ENCODE peak calls at places on chromosomes 6 and 20, in five cellular contexts. One of them, this sample, is unnamed.
A peak's percentile ranks its signal among the peaks of the same experiment; 100 is the strongest.

GRCh38 chr6:118903691-118904090 is 9.7 kb downstream of the ASF1A start:
- DNase-seq in K562: no peak
- DNase-seq in A673: no peak
- DNase-seq in heart right ventricle: no peak
- DNase-seq in endothelial cell of umbilical vein: no peak
- DNase-seq in this sample: no peak

GRCh38 chr20:32457476-32457986 is 99.4 kb downstream of the ASXL1 start:
- DNase-seq in K562: no peak
- DNase-seq in A673: peak; percentile 52
- DNase-seq in heart right ventricle: peak; percentile 50
- DNase-seq in endothelial cell of umbilical vein: peak; percentile 39
- DNase-seq in this sample: peak; percentile 29

GRCh38 chr6:147063469-147064031 is 140.7 kb upstream of the STXBP5 start:
- DNase-seq in K562: no peak
- DNase-seq in A673: no peak
- DNase-seq in heart right ventricle: no peak
- DNase-seq in endothelial cell of umbilical vein: peak; percentile 26
- DNase-seq in this sample: no peak

GRCh38 chr6:31402324-31403282 is 792 bp upstream of the MICA start:
- DNase-seq in K562: peak; percentile 36
- DNase-seq in A673: peak; percentile 41
- DNase-seq in heart right ventricle: peak; percentile 24
- DNase-seq in endothelial cell of umbilical vein: no peak
- DNase-seq in this sample: peak; percentile 56

GRCh38 chr6:35231563-35231962 is 17.8 kb downstream of the SCUBE3 start:
- DNase-seq in K562: no peak
- DNase-seq in A673: no peak
- DNase-seq in heart right ventricle: no peak
- DNase-seq in endothelial cell of umbilical vein: no peak
- DNase-seq in this sample: no peak

GRCh38 chr6:87257565-87257964 is 64.8 kb upstream of the SMIM8 start:
- DNase-seq in K562: no peak
- DNase-seq in A673: no peak
- DNase-seq in heart right ventricle: no peak
- DNase-seq in endothelial cell of umbilical vein: no peak
- DNase-seq in this sample: no peak

GRCh38 chr20:24782801-24783630 is 166.1 kb upstream of the CST7 start:
- DNase-seq in K562: peak; percentile 12
- DNase-seq in A673: no peak
- DNase-seq in heart right ventricle: no peak
- DNase-seq in endothelial cell of umbilical vein: no peak
- DNase-seq in this sample: no peak

GRCh38 chr6:22141271-22141745 is 155.5 kb downstream of the PRL start:
- DNase-seq in K562: no peak
- DNase-seq in A673: no peak
- DNase-seq in heart right ventricle: peak; percentile 70
- DNase-seq in endothelial cell of umbilical vein: peak; percentile 99
- DNase-seq in this sample: no peak

GRCh38 chr20:821083-822065 is 12.1 kb upstream of the FAM110A start:
- DNase-seq in K562: no peak
- DNase-seq in A673: no peak
- DNase-seq in heart right ventricle: no peak
- DNase-seq in endothelial cell of umbilical vein: no peak
- DNase-seq in this sample: no peak

GRCh38 chr6:143570147-143570853 is 58.8 kb upstream of the FUCA2 start:
- DNase-seq in K562: no peak
- DNase-seq in A673: no peak
- DNase-seq in heart right ventricle: no peak
- DNase-seq in endothelial cell of umbilical vein: no peak
- DNase-seq in this sample: no peak

GRCh38 chr6:169939554-169940164 is 188.2 kb downstream of the ERMARD start:
- DNase-seq in K562: no peak
- DNase-seq in A673: no peak
- DNase-seq in heart right ventricle: no peak
- DNase-seq in endothelial cell of umbilical vein: no peak
- DNase-seq in this sample: no peak

GRCh38 chr6:169940554-169941290 is 189.3 kb downstream of the ERMARD start:
- DNase-seq in K562: no peak
- DNase-seq in A673: no peak
- DNase-seq in heart right ventricle: no peak
- DNase-seq in endothelial cell of umbilical vein: no peak
- DNase-seq in this sample: no peak

GRCh38 chr6:169944415-169944814 is 193.0 kb downstream of the ERMARD start:
- DNase-seq in K562: no peak
- DNase-seq in A673: no peak
- DNase-seq in heart right ventricle: no peak
- DNase-seq in endothelial cell of umbilical vein: peak; percentile 39
- DNase-seq in this sample: no peak

GRCh38 chr6:169943521-169944337 is 192.3 kb downstream of the ERMARD start:
- DNase-seq in K562: no peak
- DNase-seq in A673: no peak
- DNase-seq in heart right ventricle: no peak
- DNase-seq in endothelial cell of umbilical vein: no peak
- DNase-seq in this sample: no peak

DNA sequence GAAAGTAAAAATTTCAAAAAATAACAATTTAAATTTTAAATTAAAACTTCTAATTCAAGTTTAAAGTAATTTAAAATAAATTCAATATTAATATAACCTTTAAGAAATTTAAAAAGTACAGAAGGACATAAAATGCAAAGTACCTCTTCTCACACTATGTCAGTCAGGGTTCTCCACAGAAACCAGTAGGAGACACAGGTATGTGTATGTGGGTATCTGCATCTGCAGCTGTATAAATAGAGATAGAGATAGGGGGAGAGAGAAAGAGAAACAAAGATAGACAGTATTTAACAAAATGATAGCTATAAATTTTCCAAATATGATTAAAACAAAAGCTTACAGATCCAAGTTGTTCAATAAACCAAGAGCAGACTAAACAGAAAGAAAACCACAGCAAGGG is 190.8 kb downstream of the ERMARD start:
- DNase-seq in K562: no peak
- DNase-seq in A673: no peak
- DNase-seq in heart right ventricle: no peak
- DNase-seq in endothelial cell of umbilical vein: no peak
- DNase-seq in this sample: no peak
- H3K9me3 ChIP-seq in K562: no peaks in the 10 kb centered on the region
- H3K9me3 ChIP-seq in A673: no peaks in the 10 kb centered on the region
- H3K9me3 ChIP-seq in heart right ventricle: peaks cover 7% of the 10 kb centered on the region
- H3K9me3 ChIP-seq in endothelial cell of umbilical vein: no peaks in the 10 kb centered on the region
- H3K9me3 ChIP-seq in this sample: no peaks in the 10 kb centered on the region

DNA sequence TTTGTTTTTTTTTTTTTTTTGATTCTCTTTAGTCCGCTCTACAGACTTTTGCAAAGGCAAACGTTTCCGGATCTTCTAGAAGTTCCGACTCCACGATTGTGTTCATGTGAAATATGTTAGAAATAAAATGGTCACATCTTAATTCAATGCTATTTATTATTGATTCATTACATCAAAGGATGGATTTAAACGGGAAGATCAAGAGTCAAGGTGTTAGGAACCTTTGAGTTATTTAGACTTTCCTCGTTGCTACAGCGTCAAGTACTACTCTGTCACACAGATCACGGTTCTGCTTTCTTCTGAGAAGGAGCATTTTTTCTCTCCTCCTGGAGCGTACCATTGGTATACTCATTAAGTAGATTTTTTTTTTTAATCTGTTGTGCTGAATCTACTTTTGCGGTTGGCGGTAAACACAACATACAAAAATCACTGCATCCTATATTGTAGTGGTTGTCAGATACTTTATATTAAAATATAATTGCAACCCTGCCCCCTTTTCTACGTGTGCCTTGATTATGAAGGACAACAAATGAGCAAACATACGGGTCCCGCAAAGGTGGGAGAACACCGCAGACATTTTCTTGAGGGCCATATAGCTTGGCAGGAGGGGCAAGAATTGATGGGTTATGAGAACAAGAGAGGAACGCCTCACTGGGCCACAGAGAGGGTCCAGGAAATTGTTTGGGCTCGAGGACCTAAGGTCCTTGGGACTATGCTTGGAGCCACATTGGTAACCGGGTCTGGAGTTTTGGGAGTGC is 17.5 kb downstream of the HMGN4 start:
- DNase-seq in K562: no peak
- DNase-seq in A673: peak; percentile 67
- DNase-seq in heart right ventricle: no peak
- DNase-seq in endothelial cell of umbilical vein: no peak
- DNase-seq in this sample: peak; percentile 41
- H3K4me1 ChIP-seq in K562: peaks cover under 1% of the 10 kb centered on the region
- H3K4me1 ChIP-seq in A673: no peaks in the 10 kb centered on the region
- H3K4me1 ChIP-seq in heart right ventricle: no peaks in the 10 kb centered on the region
- H3K4me1 ChIP-seq in endothelial cell of umbilical vein: peaks cover 13% of the 10 kb centered on the region
- H3K4me1 ChIP-seq in this sample: peaks cover 8% of the 10 kb centered on the region

DNA sequence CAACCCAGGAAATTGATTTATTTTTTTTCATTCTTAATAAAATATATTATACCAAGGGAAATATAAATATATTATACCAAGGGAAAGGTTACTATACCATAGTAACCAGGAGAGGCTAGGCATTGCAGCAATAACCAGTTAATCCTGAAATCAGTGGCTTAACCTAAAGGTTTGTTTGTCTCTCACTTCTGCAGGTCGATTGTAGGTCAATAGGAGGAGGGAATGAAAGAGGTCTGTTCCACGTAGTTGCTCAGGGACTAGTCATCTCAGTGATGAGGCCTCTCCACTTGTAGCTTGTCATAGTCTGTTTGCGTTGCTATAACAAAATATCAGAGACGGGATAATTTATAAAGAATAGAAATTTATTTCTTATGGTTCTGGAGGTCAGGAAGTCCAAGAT is 168.0 kb downstream of the GJA1 start:
- DNase-seq in K562: no peak
- DNase-seq in A673: no peak
- DNase-seq in heart right ventricle: no peak
- DNase-seq in endothelial cell of umbilical vein: no peak
- DNase-seq in this sample: no peak
- TF ChIP-seq CTCF in K562: no peak
- TF ChIP-seq CTCF in A673: no peak
- TF ChIP-seq CTCF in heart right ventricle: no peak
- TF ChIP-seq CTCF in endothelial cell of umbilical vein: no peak
- TF ChIP-seq CTCF in this sample: no peak

GRCh38 chr20:56187791-56188190 is 60.7 kb upstream of the MC3R start:
- DNase-seq in K562: no peak
- DNase-seq in A673: peak; percentile 53
- DNase-seq in heart right ventricle: no peak
- DNase-seq in endothelial cell of umbilical vein: no peak
- DNase-seq in this sample: no peak
- H3K9me3 ChIP-seq in K562: no peaks in the 10 kb centered on the region
- H3K9me3 ChIP-seq in A673: no peaks in the 10 kb centered on the region
- H3K9me3 ChIP-seq in heart right ventricle: no peaks in the 10 kb centered on the region
- H3K9me3 ChIP-seq in endothelial cell of umbilical vein: peaks cover 3% of the 10 kb centered on the region
- H3K9me3 ChIP-seq in this sample: no peaks in the 10 kb centered on the region

DNA sequence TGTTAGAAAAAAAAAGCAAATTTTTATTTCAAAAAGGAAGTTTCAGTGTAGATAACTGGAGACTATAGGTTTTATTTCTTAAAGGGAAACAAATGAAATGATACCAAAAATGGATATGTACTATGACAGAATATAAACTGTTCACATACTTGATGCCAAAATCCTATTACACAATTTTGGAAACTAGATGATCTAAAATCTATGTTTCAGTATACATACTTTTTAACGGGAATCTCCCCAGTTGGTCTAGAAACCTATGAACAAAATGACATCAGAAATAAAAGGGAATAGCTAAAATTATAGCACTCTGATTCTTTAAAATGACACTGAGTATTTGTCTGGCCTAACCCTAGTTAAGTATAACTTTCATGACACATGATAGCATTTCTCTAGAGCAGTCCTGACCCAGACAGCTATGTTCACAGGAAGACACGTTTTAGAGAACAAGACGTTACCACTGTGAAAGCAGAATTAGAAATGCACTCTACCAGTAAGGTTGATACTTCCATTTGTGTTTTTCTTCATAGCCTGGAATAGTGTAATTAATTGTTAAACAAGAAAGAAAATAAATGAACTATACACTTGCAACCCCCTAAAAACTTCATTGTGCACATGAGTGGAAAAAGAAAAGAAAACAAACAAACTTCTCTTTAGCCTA is 3.4 kb downstream of the OSER1 start:
- DNase-seq in K562: no peak
- DNase-seq in A673: no peak
- DNase-seq in heart right ventricle: no peak
- DNase-seq in endothelial cell of umbilical vein: no peak
- DNase-seq in this sample: no peak
- H3K4me1 ChIP-seq in K562: peaks cover 23% of the 10 kb centered on the region
- H3K4me1 ChIP-seq in A673: peaks cover 29% of the 10 kb centered on the region
- H3K4me1 ChIP-seq in heart right ventricle: peaks cover 40% of the 10 kb centered on the region
- H3K4me1 ChIP-seq in endothelial cell of umbilical vein: peaks cover 40% of the 10 kb centered on the region
- H3K4me1 ChIP-seq in this sample: peaks cover 14% of the 10 kb centered on the region

GRCh38 chr6:43668151-43669028 is 19.2 kb downstream of the MRPS18A start:
- DNase-seq in K562: peak; percentile 74
- DNase-seq in A673: peak; percentile 76
- DNase-seq in heart right ventricle: peak; percentile 57
- DNase-seq in endothelial cell of umbilical vein: peak; percentile 73
- DNase-seq in this sample: no peak
- TF ChIP-seq CTCF in K562: peak; percentile 76
- TF ChIP-seq CTCF in A673: peak; percentile 74
- TF ChIP-seq CTCF in heart right ventricle: peak; percentile 61
- TF ChIP-seq CTCF in endothelial cell of umbilical vein: peak; percentile 90
- TF ChIP-seq CTCF in this sample: peak; percentile 36

GRCh38 chr6:168207421-168208175 is 112.0 kb downstream of the DACT2 start:
- DNase-seq in K562: no peak
- DNase-seq in A673: no peak
- DNase-seq in heart right ventricle: no peak
- DNase-seq in endothelial cell of umbilical vein: no peak
- DNase-seq in this sample: no peak

GRCh38 chr6:168208436-168208835 is 111.1 kb downstream of the DACT2 start:
- DNase-seq in K562: no peak
- DNase-seq in A673: no peak
- DNase-seq in heart right ventricle: no peak
- DNase-seq in endothelial cell of umbilical vein: no peak
- DNase-seq in this sample: no peak

GRCh38 chr6:168208854-168209253 is 110.7 kb downstream of the DACT2 start:
- DNase-seq in K562: no peak
- DNase-seq in A673: no peak
- DNase-seq in heart right ventricle: no peak
- DNase-seq in endothelial cell of umbilical vein: no peak
- DNase-seq in this sample: no peak

GRCh38 chr6:168206681-168207274 is 112.8 kb downstream of the DACT2 start:
- DNase-seq in K562: no peak
- DNase-seq in A673: no peak
- DNase-seq in heart right ventricle: no peak
- DNase-seq in endothelial cell of umbilical vein: no peak
- DNase-seq in this sample: no peak

DNA sequence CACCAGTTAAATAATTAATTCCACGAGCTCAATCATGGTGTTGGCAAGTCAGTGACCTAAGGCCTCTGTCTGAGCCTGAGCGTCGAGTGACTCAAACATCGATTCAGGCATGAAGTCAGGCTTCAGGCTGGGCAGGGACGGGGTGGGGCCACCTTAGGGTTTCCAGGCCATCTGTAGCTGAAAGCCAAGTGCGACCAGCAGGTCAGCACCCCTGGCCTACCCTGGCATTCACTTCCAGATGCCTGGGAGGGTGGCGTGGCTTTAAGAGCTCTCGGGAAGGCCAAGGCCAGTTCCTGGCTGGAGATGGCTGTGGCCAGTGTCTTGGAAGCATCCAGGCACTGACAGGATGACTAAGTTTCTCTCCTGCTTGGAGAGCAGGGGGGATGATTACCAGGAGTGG is 113.4 kb downstream of the DACT2 start:
- DNase-seq in K562: no peak
- DNase-seq in A673: no peak
- DNase-seq in heart right ventricle: no peak
- DNase-seq in endothelial cell of umbilical vein: no peak
- DNase-seq in this sample: no peak
- H3K9me3 ChIP-seq in K562: no peaks in the 10 kb centered on the region
- H3K9me3 ChIP-seq in A673: peaks cover 7% of the 10 kb centered on the region
- H3K9me3 ChIP-seq in heart right ventricle: no peaks in the 10 kb centered on the region
- H3K9me3 ChIP-seq in endothelial cell of umbilical vein: no peaks in the 10 kb centered on the region
- H3K9me3 ChIP-seq in this sample: no peaks in the 10 kb centered on the region

GRCh38 chr6:36754582-36755434 is 57.2 kb downstream of the RAB44 start:
- DNase-seq in K562: no peak
- DNase-seq in A673: no peak
- DNase-seq in heart right ventricle: no peak
- DNase-seq in endothelial cell of umbilical vein: no peak
- DNase-seq in this sample: no peak
- H3K4me1 ChIP-seq in K562: no peaks in the 10 kb centered on the region
- H3K4me1 ChIP-seq in A673: no peaks in the 10 kb centered on the region
- H3K4me1 ChIP-seq in heart right ventricle: no peaks in the 10 kb centered on the region
- H3K4me1 ChIP-seq in endothelial cell of umbilical vein: peaks cover 52% of the 10 kb centered on the region
- H3K4me1 ChIP-seq in this sample: peaks cover 77% of the 10 kb centered on the region

This sample was measured in MM.1S.